ENCODE peak calls at places on chromosomes 6 and 20, in four cellular contexts. V is lower leg skin, L is AG09319, B is tibial artery. C is an unnamed sample.

GRCh38 chr6:18388252-18388651 is 1.1 kb downstream of the RNF144B start:
- DNase-seq in V (no peak), L (no peak), B (no peak), C (no peak)

GRCh38 chr20:21521596-21522478 is 8.0 kb upstream of the NKX2-2 start:
- DNase-seq in V (no peak), B (no peak), L (no peak), C (no peak)

GRCh38 chr6:155850408-155850841 is 394.8 kb upstream of the NOX3 start:
- DNase-seq in B (no peak), L (no peak), V (no peak), C (peak)

GRCh38 chr6:128821116-128821515 is 61.8 kb upstream of the LAMA2 start:
- DNase-seq in V (no peak), B (no peak), L (no peak), C (peak)

GRCh38 chr6:146857960-146858308 is 259.2 kb downstream of the ADGB start:
- DNase-seq in L (no peak), V (no peak), B (no peak), C (no peak)

GRCh38 chr6:49964064-49964463 is at the start of gene DEFB114:
- DNase-seq in L (no peak), B (no peak), V (no peak), C (no peak)

GRCh38 chr6:136790411-136791295 is 1.6 kb downstream of the MAP3K5 start:
- DNase-seq in B (no peak), V (no peak), L (no peak), C (no peak)

GRCh38 chr20:1241456-1241855 is 15.6 kb downstream of the RAD21L1 start:
- DNase-seq in B (no peak), V (no peak), L (no peak), C (no peak)

GRCh38 chr6:10556496-10557391 is 35.6 kb downstream of the GCNT2 start:
- DNase-seq in L (no peak), V (no peak), B (no peak), C (no peak)

GRCh38 chr20:63124092-63124781 is 91.7 kb downstream of the YTHDF1 start:
- DNase-seq in L (no peak), V (no peak), B (peak), C (peak)

GRCh38 chr6:72287801-72288200 is 334.1 kb upstream of the KCNQ5 start:
- DNase-seq in V (no peak), B (no peak), L (peak), C (no peak)

GRCh38 chr6:166488081-166488685 is 98.3 kb downstream of the RAMACL start:
- DNase-seq in L (no peak), B (peak), V (peak), C (peak)

GRCh38 chr20:8394308-8394945 is 262.4 kb downstream of the PLCB1 start:
- DNase-seq in L (peak), B (no peak), V (no peak), C (peak)

GRCh38 chr6:167827062-167827587 is 414 bp downstream of the AFDN start:
- DNase-seq in L (no peak), B (no peak), V (no peak), C (peak)

GRCh38 chr6:110517601-110518280 is 41.3 kb upstream of the SLC22A16 start:
- DNase-seq in B (no peak), V (no peak), L (no peak), C (peak)

GRCh38 chr6:41271901-41272395 is 14.5 kb downstream of the TREM1 start:
- DNase-seq in B (peak), V (peak), L (no peak), C (no peak)

GRCh38 chr6:6712258-6712978 is 123.9 kb downstream of the LY86 start:
- DNase-seq in B (no peak), L (no peak), V (no peak), C (peak)

GRCh38 chr6:55033021-55033546 is 141.2 kb upstream of the HCRTR2 start:
- DNase-seq in L (no peak), V (no peak), B (no peak), C (no peak)

GRCh38 chr6:187252-187840 is 104.9 kb upstream of the DUSP22 start:
- DNase-seq in V (no peak), L (no peak), B (no peak), C (no peak)

GRCh38 chr20:51570755-51571469 is 28.4 kb upstream of the NFATC2 start:
- DNase-seq in B (peak), V (peak), L (no peak), C (no peak)

GRCh38 chr6:126176266-126176665 is 163.6 kb upstream of the CENPW start:
- DNase-seq in L (no peak), V (no peak), B (no peak), C (peak)

GRCh38 chr20:44209691-44210421 is 715 bp downstream of the OSER1 start:
- DNase-seq in B (no peak), L (no peak), V (peak), C (peak)

GRCh38 chr20:6975326-6975725 is 207.8 kb downstream of the BMP2 start:
- DNase-seq in V (no peak), B (no peak), L (no peak), C (no peak)

GRCh38 chr20:47343007-47343472 is 13.5 kb downstream of the ZMYND8 start:
- DNase-seq in L (no peak), V (no peak), B (peak), C (no peak)

GRCh38 chr6:91087864-91088263 is 501.0 kb upstream of the MAP3K7 start:
- DNase-seq in V (no peak), B (no peak), L (no peak), C (no peak)

GRCh38 chr6:144912474-144912873 is 627.3 kb downstream of the UTRN start:
- DNase-seq in V (no peak), B (no peak), L (peak), C (peak)

GRCh38 chr20:49909499-49910339 is 5.6 kb downstream of the SPATA2 start:
- DNase-seq in V (no peak), L (no peak), B (peak), C (no peak)

GRCh38 chr6:108587258-108588059 is 26.7 kb downstream of the FOXO3 start:
- DNase-seq in B (no peak), V (no peak), L (no peak), C (peak)

GRCh38 chr20:63819224-63819917 is 11.7 kb downstream of the ZBTB46 start:
- DNase-seq in L (no peak), B (no peak), V (no peak), C (no peak)

GRCh38 chr6:53159558-53159957 is 10.9 kb upstream of the GCM1 start:
- DNase-seq in L (no peak), V (no peak), B (no peak), C (no peak)

GRCh38 chr6:22470454-22471368 is 98.7 kb upstream of the HDGFL1 start:
- DNase-seq in V (peak), B (peak), L (peak), C (peak)

DNA sequence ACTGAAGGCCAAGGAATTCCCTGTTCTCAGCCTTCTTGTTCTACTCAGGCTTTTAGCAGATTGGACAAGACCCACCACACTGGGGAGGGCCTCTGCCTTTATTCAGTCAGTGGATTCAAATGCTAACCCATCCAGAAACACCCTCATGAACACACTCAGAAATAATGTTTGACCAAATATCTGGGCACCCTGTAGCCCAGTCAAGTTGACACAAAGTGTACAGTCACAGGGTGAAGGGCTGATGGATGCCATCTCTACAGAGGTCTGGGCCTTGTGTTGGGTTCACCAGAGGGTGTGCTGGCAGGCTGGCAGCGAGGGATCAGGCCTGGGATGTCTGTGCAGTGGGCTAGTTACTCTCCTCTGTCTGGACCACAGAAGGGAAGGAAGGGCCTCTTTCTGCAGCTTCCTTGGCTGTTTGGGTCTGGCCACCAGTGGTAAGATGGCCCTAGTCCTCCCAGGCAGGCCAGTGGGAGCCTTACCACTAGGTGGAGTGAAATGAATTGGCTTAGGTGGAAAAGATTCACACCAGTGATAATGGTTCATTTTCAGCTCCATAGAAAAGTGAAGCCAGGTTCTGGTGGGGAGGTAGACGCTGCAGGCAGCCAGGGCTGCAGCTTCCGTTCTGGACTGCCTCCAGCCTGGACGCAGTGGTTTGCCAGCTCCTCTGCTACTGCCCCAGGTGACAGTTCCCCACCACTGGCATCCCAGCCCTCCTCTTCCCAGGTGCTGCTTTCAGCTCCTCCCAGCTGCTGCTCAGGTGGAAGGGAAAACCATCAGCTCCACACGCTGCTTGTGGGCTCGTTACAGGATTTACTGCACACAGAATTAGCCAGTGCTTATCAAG is 9.2 kb downstream of the TUBB2A start:
- DNase-seq in B (no peak), L (no peak), V (no peak), C (no peak)
- TF ChIP-seq CTCF in B (no peak), L (no peak), V (no peak), C (no peak)

DNA sequence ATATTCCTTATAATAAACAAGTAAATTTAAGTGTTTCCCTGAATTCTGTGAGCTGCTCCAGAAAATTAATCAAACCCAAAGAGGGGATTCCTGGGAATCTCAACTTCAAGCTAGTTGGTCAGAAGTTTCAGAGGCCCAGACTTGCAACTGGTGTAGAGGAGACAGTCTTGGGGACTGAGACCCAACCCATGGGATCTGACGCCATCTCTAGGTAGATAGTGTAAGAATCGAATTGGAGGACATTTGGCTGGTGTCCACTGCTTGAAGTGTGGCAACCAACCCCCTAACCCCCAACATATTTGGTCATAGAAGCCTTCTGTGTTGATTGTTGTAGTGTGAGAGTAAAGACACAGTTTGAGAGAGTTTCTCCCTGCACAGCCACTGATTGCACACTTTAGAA is 103.5 kb upstream of the CARMIL1 start:
- DNase-seq in B (no peak), V (no peak), L (no peak), C (no peak)
- TF ChIP-seq CTCF in B (no peak), V (no peak), L (no peak), C (no peak)

GRCh38 chr6:42467651-42468050 is 15.9 kb upstream of the TRERF1 start:
- DNase-seq in B (no peak), V (no peak), L (no peak), C (no peak)

GRCh38 chr6:42460892-42461291 is 9.2 kb upstream of the TRERF1 start:
- DNase-seq in L (no peak), V (no peak), B (no peak), C (no peak)

GRCh38 chr6:42468273-42468672 is 16.5 kb upstream of the TRERF1 start:
- DNase-seq in L (no peak), B (no peak), V (no peak), C (no peak)

GRCh38 chr6:42459888-42460287 is 8.2 kb upstream of the TRERF1 start:
- DNase-seq in L (no peak), V (no peak), B (no peak), C (no peak)

DNA sequence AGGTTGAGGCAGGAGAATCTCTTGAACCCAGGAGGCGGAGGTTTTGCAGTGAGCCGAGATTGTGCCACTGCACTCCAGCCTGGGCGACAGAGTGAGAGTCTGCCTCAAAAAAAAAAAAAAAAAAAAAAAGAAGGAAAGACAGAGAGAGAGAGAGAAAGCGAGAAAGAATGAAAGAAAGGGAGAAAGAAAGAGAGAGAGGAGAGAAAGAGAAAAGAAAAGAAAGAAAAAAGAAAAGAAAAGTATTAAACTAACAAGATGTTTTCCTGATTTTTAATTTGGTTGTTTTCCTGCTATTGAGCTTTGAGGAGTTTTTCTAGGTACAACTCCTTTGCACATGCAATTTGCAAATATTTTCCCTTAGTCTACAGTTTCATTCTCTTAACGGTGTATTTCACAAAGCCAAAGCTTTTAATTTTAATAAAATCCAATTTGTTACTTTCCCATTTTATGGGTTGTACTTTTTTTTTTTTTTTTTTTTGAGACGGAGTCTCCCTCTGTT is 10.8 kb upstream of the TRERF1 start:
- DNase-seq in V (no peak), B (no peak), L (no peak), C (no peak)
- TF ChIP-seq CTCF in V (no peak), B (no peak), L (no peak), C (no peak)

GRCh38 chr6:5215181-5215580 is 45.6 kb downstream of the LYRM4 start:
- DNase-seq in L (no peak), B (no peak), V (no peak), C (peak)
- TF ChIP-seq CTCF in L (no peak), B (no peak), V (no peak), C (no peak)

DNA sequence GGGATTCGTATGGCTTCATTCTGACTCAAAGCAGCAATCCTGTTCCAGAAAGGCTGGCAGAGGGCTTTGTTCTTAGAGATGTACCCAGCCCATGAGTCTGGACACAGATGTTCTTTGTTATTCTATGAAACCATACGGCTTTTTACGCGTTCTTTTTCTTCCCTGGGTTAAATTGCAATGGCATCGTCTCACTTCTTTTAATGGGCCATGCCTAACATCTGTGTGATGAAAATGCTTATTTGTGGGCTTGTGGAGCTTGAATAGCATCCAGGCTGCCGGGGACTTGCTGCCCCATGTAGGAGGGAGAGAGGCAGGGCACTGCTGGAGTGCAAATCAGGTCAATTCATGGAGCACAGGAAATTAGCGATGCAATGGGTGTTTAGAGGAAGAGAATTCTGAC is 19.4 kb downstream of the FAM50B start:
- DNase-seq in B (no peak), L (no peak), V (no peak), C (no peak)
- TF ChIP-seq CTCF in B (no peak), L (peak), V (no peak), C (no peak)

DNA sequence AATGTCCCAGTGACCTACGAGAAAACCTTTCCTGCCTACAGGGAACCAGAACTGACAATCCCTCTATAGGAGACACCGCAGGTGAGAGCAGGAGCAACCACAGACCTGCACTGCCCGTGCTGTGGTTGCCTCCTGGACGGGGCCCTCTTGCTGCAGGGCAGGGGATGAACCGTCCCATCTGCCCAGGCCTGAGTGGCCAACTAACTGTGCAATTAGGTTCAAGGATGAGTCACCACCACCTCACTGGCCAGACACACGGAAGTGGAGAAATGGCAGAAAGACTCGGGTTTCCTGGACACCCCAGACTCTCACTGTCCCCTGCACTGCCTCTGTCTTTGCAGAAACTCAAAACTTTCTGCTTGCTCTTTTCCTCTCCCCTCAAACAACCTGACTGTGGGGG is 13.8 kb upstream of the HLA-G start:
- DNase-seq in V (no peak), L (no peak), B (no peak), C (no peak)
- TF ChIP-seq CTCF in V (no peak), L (no peak), B (no peak), C (no peak)

GRCh38 chr20:60361761-60362410 is 403.7 kb downstream of the CDH26 start:
- DNase-seq in V (no peak), L (no peak), B (no peak), C (no peak)

GRCh38 chr20:60362531-60362930 is 404.3 kb downstream of the CDH26 start:
- DNase-seq in B (no peak), L (no peak), V (no peak), C (no peak)

GRCh38 chr20:60359010-60359409 is 400.8 kb downstream of the CDH26 start:
- DNase-seq in B (no peak), V (no peak), L (no peak), C (no peak)

GRCh38 chr20:60354181-60354580 is 396.0 kb downstream of the CDH26 start:
- DNase-seq in L (no peak), V (no peak), B (no peak), C (no peak)

DNA sequence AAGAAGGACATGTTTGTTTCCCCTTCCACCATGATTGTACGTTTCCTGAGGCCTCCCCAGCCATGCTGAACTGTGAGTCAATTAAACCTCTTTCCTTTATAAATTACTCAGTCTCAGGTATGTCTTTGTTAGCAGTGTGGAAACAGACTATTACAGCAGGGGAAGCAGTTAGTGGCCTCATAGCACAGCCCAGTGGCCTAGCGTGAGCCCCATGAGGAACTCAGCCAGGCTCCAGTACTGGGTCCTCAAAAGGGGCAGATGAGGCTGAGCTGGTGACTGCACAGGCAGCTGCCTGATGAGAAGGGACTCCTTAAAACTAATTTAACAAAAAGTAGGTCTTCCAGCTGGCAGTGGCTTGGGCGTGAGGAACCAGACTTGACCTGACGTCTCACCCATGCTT is 399.9 kb downstream of the CDH26 start:
- DNase-seq in L (no peak), B (no peak), V (no peak), C (no peak)
- TF ChIP-seq CTCF in L (no peak), B (no peak), V (no peak), C (no peak)

DNA sequence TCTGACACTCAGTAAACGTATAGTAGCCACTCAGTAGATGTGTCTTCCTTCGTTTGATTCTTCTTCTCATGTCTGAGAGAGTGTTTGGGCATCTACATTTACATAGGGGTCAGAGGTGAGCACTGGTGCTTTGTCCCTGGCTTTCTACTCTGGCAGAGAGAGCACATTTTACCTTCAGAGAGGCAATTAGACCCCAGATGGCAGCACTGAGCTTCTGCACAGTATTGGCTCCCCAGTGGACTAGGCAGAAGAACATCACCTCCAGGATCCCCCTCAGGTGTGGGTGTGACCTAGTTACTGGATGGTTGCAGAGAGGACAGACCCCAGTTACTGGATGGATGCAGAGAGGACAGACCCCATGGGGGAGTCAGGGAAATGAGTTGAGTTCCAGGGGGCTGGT is 327.2 kb downstream of the DHX35 start:
- DNase-seq in B (no peak), L (no peak), V (no peak), C (no peak)
- TF ChIP-seq CTCF in B (no peak), L (no peak), V (no peak), C (no peak)

DNA sequence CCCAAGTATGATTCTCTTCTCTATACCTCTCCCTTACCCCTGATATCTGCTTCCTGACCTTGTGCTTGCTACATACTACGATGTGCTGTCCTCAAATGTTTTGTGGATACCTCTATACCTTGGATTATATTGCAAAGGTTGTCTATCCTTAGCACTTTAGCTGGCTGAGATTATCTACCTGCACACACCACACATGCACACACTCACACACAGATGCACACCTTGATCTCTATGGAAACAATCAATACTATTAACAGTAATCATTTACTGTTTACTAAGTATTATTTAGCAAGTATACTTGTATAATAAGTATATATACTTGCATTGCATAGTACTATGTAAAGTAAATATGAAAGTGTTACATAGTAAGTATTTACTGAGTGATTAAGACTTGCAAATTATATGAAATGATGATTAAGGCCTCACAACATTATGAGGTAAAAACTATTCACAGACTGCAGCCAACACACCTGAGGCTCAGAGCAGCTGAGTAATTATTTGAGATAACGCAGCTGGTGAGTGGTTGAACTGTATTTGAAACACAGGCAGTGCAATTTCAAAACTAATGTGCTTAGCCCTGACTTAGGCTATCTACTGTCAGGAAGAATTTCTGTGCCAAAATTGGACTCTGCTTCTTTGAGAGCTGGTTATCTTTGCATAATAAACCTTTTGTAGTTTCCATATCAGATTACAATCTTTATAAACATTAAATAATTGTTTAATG is 699.9 kb downstream of the FRK start:
- DNase-seq in V (no peak), B (no peak), L (no peak), C (no peak)
- TF ChIP-seq CTCF in V (no peak), B (no peak), L (no peak), C (no peak)